ENCODE peak calls at places on chromosomes 11 and 22, in four cellular contexts. One of them, this sample, is unnamed. For H3K9me3, the result is how much of the 10 kb centered on the place peaks cover.

GRCh38 chr22:28604961-28605360 is 74.7 kb downstream of the TTC28 start:
- DNase-seq in PC-3: no peak
- DNase-seq in CD4-positive, alpha-beta T cell: no peak
- DNase-seq in endodermal cell: no peak
- DNase-seq in this sample: no peak

GRCh38 chr22:43917523-43917922 is 6.1 kb upstream of the PNPLA3 start:
- DNase-seq in PC-3: no peak
- DNase-seq in CD4-positive, alpha-beta T cell: no peak
- DNase-seq in endodermal cell: no peak
- DNase-seq in this sample: no peak

GRCh38 chr22:34798605-34799004 is 267.4 kb upstream of the ISX start:
- DNase-seq in PC-3: no peak
- DNase-seq in CD4-positive, alpha-beta T cell: no peak
- DNase-seq in endodermal cell: no peak
- DNase-seq in this sample: peak

GRCh38 chr22:36773935-36774334 is 2.0 kb downstream of the IFT27 start:
- DNase-seq in PC-3: peak
- DNase-seq in CD4-positive, alpha-beta T cell: no peak
- DNase-seq in endodermal cell: no peak
- DNase-seq in this sample: no peak

GRCh38 chr11:1488575-1489180 is 2.1 kb upstream of the MOB2 start:
- DNase-seq in PC-3: no peak
- DNase-seq in CD4-positive, alpha-beta T cell: no peak
- DNase-seq in endodermal cell: no peak
- DNase-seq in this sample: no peak

GRCh38 chr11:47257518-47258316 is at the start of gene NR1H3:
- DNase-seq in PC-3: peak
- DNase-seq in CD4-positive, alpha-beta T cell: no peak
- DNase-seq in endodermal cell: peak
- DNase-seq in this sample: peak

GRCh38 chr11:57493507-57494503 is 21.7 kb downstream of the SLC43A1 start:
- DNase-seq in PC-3: peak
- DNase-seq in CD4-positive, alpha-beta T cell: peak
- DNase-seq in endodermal cell: peak
- DNase-seq in this sample: peak

GRCh38 chr11:41836426-41836825 is 377.0 kb upstream of the LRRC4C start:
- DNase-seq in PC-3: peak
- DNase-seq in CD4-positive, alpha-beta T cell: no peak
- DNase-seq in endodermal cell: no peak
- DNase-seq in this sample: no peak

GRCh38 chr11:10564692-10565318 is 3.7 kb downstream of the LYVE1 start:
- DNase-seq in PC-3: peak
- DNase-seq in CD4-positive, alpha-beta T cell: no peak
- DNase-seq in endodermal cell: no peak
- DNase-seq in this sample: no peak

GRCh38 chr11:82305123-82305522 is 428.5 kb downstream of the FAM181B start:
- DNase-seq in PC-3: no peak
- DNase-seq in CD4-positive, alpha-beta T cell: no peak
- DNase-seq in endodermal cell: no peak
- DNase-seq in this sample: no peak

GRCh38 chr11:12529793-12530192 is 144.4 kb upstream of the TEAD1 start:
- DNase-seq in PC-3: no peak
- DNase-seq in CD4-positive, alpha-beta T cell: no peak
- DNase-seq in endodermal cell: no peak
- DNase-seq in this sample: no peak

GRCh38 chr22:46738961-46739870 is 1.2 kb upstream of the CERK start:
- DNase-seq in PC-3: no peak
- DNase-seq in CD4-positive, alpha-beta T cell: peak
- DNase-seq in endodermal cell: peak
- DNase-seq in this sample: no peak

GRCh38 chr11:12017865-12018453 is 9.5 kb upstream of the DKK3 start:
- DNase-seq in PC-3: no peak
- DNase-seq in CD4-positive, alpha-beta T cell: no peak
- DNase-seq in endodermal cell: no peak
- DNase-seq in this sample: no peak

GRCh38 chr22:27885977-27886842 is 32.8 kb downstream of the PITPNB start:
- DNase-seq in PC-3: peak
- DNase-seq in CD4-positive, alpha-beta T cell: peak
- DNase-seq in endodermal cell: peak
- DNase-seq in this sample: peak

GRCh38 chr11:30501744-30502143 is 84.4 kb downstream of the MPPED2 start:
- DNase-seq in PC-3: no peak
- DNase-seq in CD4-positive, alpha-beta T cell: no peak
- DNase-seq in endodermal cell: no peak
- DNase-seq in this sample: peak

GRCh38 chr11:30503156-30503555 is 83.0 kb downstream of the MPPED2 start:
- DNase-seq in PC-3: no peak
- DNase-seq in CD4-positive, alpha-beta T cell: no peak
- DNase-seq in endodermal cell: no peak
- DNase-seq in this sample: no peak

GRCh38 chr11:30504468-30504867 is 81.7 kb downstream of the MPPED2 start:
- DNase-seq in PC-3: no peak
- DNase-seq in CD4-positive, alpha-beta T cell: no peak
- DNase-seq in endodermal cell: no peak
- DNase-seq in this sample: no peak

GRCh38 chr11:30508594-30508993 is 77.6 kb downstream of the MPPED2 start:
- DNase-seq in PC-3: no peak
- DNase-seq in CD4-positive, alpha-beta T cell: no peak
- DNase-seq in endodermal cell: no peak
- DNase-seq in this sample: no peak

DNA sequence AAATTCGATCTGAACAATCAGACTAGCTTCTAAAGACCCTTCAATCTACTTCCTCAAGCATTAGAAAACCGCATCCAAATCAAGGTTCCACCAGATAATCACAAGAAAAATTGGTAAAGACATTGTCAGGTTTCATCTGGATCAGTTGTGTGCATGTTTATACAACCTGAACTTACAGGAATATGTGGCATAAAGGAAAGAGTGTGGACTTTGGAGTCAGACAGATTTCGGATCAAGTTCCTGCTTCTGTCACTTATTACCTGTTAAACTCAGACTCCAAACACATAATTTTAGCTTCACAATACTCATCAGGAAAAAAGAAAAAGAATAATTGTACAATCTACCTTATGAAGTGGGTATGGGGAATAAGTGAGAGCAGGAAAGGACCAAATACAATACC is 80.5 kb downstream of the MPPED2 start:
- DNase-seq in PC-3: no peak
- DNase-seq in CD4-positive, alpha-beta T cell: no peak
- DNase-seq in endodermal cell: no peak
- DNase-seq in this sample: no peak
- H3K9me3 ChIP-seq in PC-3: under half
- H3K9me3 ChIP-seq in CD4-positive, alpha-beta T cell: under half
- H3K9me3 ChIP-seq in endodermal cell: under half
- H3K9me3 ChIP-seq in this sample: under half

GRCh38 chr11:58768137-58768536 is 36.4 kb upstream of the GLYAT start:
- DNase-seq in PC-3: no peak
- DNase-seq in CD4-positive, alpha-beta T cell: no peak
- DNase-seq in endodermal cell: no peak
- DNase-seq in this sample: no peak
- H3K9me3 ChIP-seq in PC-3: under half
- H3K9me3 ChIP-seq in CD4-positive, alpha-beta T cell: under half
- H3K9me3 ChIP-seq in endodermal cell: half or more
- H3K9me3 ChIP-seq in this sample: under half

DNA sequence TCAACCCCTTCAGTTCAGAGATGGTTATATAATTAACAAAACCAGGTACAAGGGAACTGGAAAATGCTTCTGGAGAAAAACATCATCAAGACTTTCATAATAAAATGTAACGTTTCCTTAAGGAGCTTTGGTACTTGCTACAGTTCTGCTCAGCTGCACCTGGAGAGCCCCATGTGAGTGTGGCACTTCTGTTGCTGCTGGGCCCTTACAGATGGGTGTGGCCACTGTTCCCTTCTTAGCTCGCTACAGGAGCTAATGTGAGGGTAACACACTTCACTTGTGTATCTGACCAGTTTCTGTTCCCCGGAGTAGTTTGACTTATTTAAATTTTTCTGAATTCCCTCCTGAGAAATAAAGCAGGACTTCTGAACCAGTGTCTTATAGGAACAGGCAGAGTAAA is 4.0 kb downstream of the POU2AF3 start:
- DNase-seq in PC-3: no peak
- DNase-seq in CD4-positive, alpha-beta T cell: no peak
- DNase-seq in endodermal cell: no peak
- DNase-seq in this sample: no peak
- H3K9me3 ChIP-seq in PC-3: under half
- H3K9me3 ChIP-seq in CD4-positive, alpha-beta T cell: under half
- H3K9me3 ChIP-seq in endodermal cell: under half
- H3K9me3 ChIP-seq in this sample: under half

GRCh38 chr22:48569476-48570233 is 1258.0 kb downstream of the BRD1 start:
- DNase-seq in PC-3: no peak
- DNase-seq in CD4-positive, alpha-beta T cell: no peak
- DNase-seq in endodermal cell: no peak
- DNase-seq in this sample: no peak
- H3K9me3 ChIP-seq in PC-3: under half
- H3K9me3 ChIP-seq in CD4-positive, alpha-beta T cell: under half
- H3K9me3 ChIP-seq in endodermal cell: under half
- H3K9me3 ChIP-seq in this sample: under half

GRCh38 chr22:50218996-50219727 is 18.4 kb downstream of the SELENOO start:
- DNase-seq in PC-3: peak
- DNase-seq in CD4-positive, alpha-beta T cell: no peak
- DNase-seq in endodermal cell: peak
- DNase-seq in this sample: peak
- H3K9me3 ChIP-seq in PC-3: under half
- H3K9me3 ChIP-seq in CD4-positive, alpha-beta T cell: under half
- H3K9me3 ChIP-seq in endodermal cell: under half
- H3K9me3 ChIP-seq in this sample: under half

DNA sequence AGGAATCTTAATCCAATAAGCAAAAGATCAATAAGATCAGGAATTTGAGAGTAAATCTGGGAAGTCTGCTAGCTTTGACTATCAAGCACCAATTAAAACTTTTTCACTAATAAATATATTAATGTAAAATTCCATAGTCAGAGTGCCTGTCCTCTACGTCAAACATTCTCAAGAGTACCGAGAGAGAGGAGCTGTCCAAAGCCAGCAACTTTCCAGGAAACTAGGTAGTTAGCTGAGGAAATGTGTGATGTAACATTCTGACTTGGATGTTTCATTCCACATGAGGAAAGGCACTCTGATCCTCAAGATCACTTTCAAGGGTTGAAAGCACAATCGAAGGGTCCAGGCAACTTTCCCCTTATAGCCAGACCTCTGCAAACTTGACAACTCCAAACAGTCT is 113.2 kb downstream of the STK33 start:
- DNase-seq in PC-3: no peak
- DNase-seq in CD4-positive, alpha-beta T cell: no peak
- DNase-seq in endodermal cell: no peak
- DNase-seq in this sample: no peak
- H3K9me3 ChIP-seq in PC-3: under half
- H3K9me3 ChIP-seq in CD4-positive, alpha-beta T cell: under half
- H3K9me3 ChIP-seq in endodermal cell: under half
- H3K9me3 ChIP-seq in this sample: under half

GRCh38 chr22:49403102-49403501 is 424.6 kb downstream of the BRD1 start:
- DNase-seq in PC-3: no peak
- DNase-seq in CD4-positive, alpha-beta T cell: no peak
- DNase-seq in endodermal cell: peak
- DNase-seq in this sample: no peak
- H3K9me3 ChIP-seq in PC-3: under half
- H3K9me3 ChIP-seq in CD4-positive, alpha-beta T cell: under half
- H3K9me3 ChIP-seq in endodermal cell: under half
- H3K9me3 ChIP-seq in this sample: under half

This sample was measured in heart right ventricle.